ENCODE peak calls at places on chromosomes 7 and 10, in eight cellular contexts. N is sigmoid colon, C is esophagus squamous epithelium, M is A549, R is ovary, W is testis, I is adrenal gland, K is breast epithelium. T is an unnamed sample.

GRCh38 chr7:138006106-138006505 is 4.2 kb upstream of the CREB3L2 start:
- DNase-seq in N (no peak), C (no peak), M (no peak), R (no peak), W (no peak), I (no peak), K (no peak), T (no peak)

GRCh38 chr7:73577627-73578341 is 595 bp downstream of the TBL2 start:
- DNase-seq in N (no peak), C (no peak), M (no peak), R (no peak), W (no peak), I (peak; percentile 35), K (no peak), T (no peak)

GRCh38 chr7:105932835-105933477 is 30.1 kb upstream of the CDHR3 start:
- DNase-seq in N (peak; percentile 74), C (no peak), M (no peak), R (no peak), W (no peak), I (no peak), K (peak; percentile 31), T (no peak)

GRCh38 chr10:14837756-14838581 is at the start of the genes CDNF, HSPA14 and MSANTD7:
- DNase-seq in N (peak; percentile 100), C (peak; percentile 86), M (peak; percentile 99), R (peak; percentile 100), W (peak; percentile 99), I (peak; percentile 99), K (peak; percentile 98), T (peak; percentile 99)

GRCh38 chr10:86197166-86197790 is 169.3 kb downstream of the GRID1 start:
- DNase-seq in N (peak; percentile 11), C (no peak), M (no peak), R (no peak), W (no peak), I (no peak), K (no peak), T (no peak)

GRCh38 chr7:74612015-74612829 is 45.3 kb upstream of the GTF2I start:
- DNase-seq in N (peak; percentile 66), C (no peak), M (peak; percentile 55), R (no peak), W (peak; percentile 83), I (peak; percentile 32), K (peak; percentile 94), T (peak; percentile 60)

GRCh38 chr7:126605056-126605455 is 647.7 kb downstream of the GRM8 start:
- DNase-seq in N (no peak), C (no peak), M (no peak), R (no peak), W (no peak), I (no peak), K (no peak), T (no peak)

GRCh38 chr7:116341222-116341907 is 131.0 kb downstream of the TES start:
- DNase-seq in N (no peak), C (no peak), M (peak; percentile 48), R (no peak), W (no peak), I (no peak), K (no peak), T (no peak)

GRCh38 chr10:43898592-43898991 is 249.9 kb upstream of the ZNF32 start:
- DNase-seq in N (no peak), C (no peak), M (no peak), R (no peak), W (no peak), I (no peak), K (no peak), T (peak; percentile 53)

GRCh38 chr10:91206427-91206826 is 14.0 kb upstream of the PCGF5 start:
- DNase-seq in N (no peak), C (no peak), M (no peak), R (no peak), W (no peak), I (no peak), K (no peak), T (no peak)

GRCh38 chr7:101506531-101506930 is 122.6 kb downstream of the MYL10 start:
- DNase-seq in N (no peak), C (no peak), M (peak; percentile 20), R (no peak), W (no peak), I (no peak), K (no peak), T (no peak)

GRCh38 chr10:23338155-23338828 is 6.3 kb downstream of the C10orf67 start:
- DNase-seq in N (no peak), C (no peak), M (peak; percentile 21), R (no peak), W (no peak), I (no peak), K (no peak), T (no peak)

GRCh38 chr7:135944753-135945152 is 32.4 kb downstream of the MTPN start:
- DNase-seq in N (no peak), C (no peak), M (no peak), R (no peak), W (no peak), I (no peak), K (no peak), T (no peak)

GRCh38 chr10:71278691-71279588 is 40.1 kb upstream of the SLC29A3 start:
- DNase-seq in N (no peak), C (no peak), M (no peak), R (no peak), W (no peak), I (no peak), K (no peak), T (no peak)

GRCh38 chr10:124049484-124049883 is 43.9 kb downstream of the CHST15 start:
- DNase-seq in N (no peak), C (no peak), M (peak; percentile 19), R (no peak), W (no peak), I (no peak), K (no peak), T (no peak)

GRCh38 chr10:12484945-12485805 is 135.8 kb downstream of the CAMK1D start:
- DNase-seq in N (no peak), C (no peak), M (peak; percentile 13), R (no peak), W (no peak), I (no peak), K (no peak), T (no peak)

GRCh38 chr10:42876476-42876875 is 93.9 kb downstream of the BMS1 start:
- DNase-seq in N (no peak), C (no peak), M (no peak), R (no peak), W (no peak), I (no peak), K (no peak), T (no peak)

GRCh38 chr7:6015917-6016652 is 7.0 kb downstream of the AIMP2 start:
- DNase-seq in N (peak; percentile 91), C (no peak), M (no peak), R (peak; percentile 90), W (peak; percentile 86), I (peak; percentile 83), K (no peak), T (peak; percentile 90)

GRCh38 chr10:129580897-129581296 is 113.9 kb downstream of the MGMT start:
- DNase-seq in N (no peak), C (no peak), M (no peak), R (no peak), W (no peak), I (no peak), K (no peak), T (no peak)

DNA sequence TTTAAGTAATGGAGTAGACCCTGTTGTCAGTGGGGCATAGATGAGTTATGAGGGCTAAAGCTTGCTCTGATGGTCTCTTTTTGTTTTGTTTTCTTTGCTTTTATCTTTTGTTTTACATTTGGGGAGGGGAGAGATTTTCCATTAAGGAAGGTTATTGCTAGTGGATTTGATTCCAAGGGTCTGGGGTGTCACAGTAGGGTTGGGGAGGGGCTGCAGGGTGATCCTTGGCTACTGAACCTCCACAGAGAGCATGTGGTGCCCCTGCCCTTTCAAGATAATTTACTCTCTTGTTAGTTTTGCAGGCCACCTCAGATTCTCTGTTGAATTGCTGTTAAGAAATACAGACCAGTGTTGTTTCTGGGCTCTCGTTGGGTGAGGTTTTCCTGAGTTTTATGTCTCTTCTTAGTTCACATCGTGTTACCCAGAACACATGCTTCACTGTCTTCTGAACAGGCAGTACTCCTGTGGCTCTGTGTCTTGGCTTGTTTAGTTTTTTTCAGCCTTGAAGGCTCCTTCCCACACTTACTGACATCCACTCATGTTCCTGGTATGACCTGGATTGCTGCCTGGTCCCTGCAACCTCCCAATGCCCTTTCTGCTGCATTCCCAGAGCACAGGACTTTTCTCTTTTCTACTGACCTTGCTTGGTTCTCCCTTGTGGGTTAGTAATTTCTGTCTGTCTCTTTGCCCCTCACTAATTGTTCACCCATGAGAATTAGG is 4.3 kb downstream of the KIFBP start:
- DNase-seq in N (peak; percentile 74), C (no peak), M (no peak), R (peak; percentile 81), W (peak; percentile 76), I (peak; percentile 78), K (peak; percentile 36), T (no peak)
- H3K4me3 ChIP-seq in N (no peak overlapping the region), C (no peak overlapping the region), M (no peak overlapping the region), R (no peak overlapping the region), W (no peak overlapping the region), I (peak overlapping the region; percentile 20), K (peak overlapping the region; percentile 7), T (no peak overlapping the region)

DNA sequence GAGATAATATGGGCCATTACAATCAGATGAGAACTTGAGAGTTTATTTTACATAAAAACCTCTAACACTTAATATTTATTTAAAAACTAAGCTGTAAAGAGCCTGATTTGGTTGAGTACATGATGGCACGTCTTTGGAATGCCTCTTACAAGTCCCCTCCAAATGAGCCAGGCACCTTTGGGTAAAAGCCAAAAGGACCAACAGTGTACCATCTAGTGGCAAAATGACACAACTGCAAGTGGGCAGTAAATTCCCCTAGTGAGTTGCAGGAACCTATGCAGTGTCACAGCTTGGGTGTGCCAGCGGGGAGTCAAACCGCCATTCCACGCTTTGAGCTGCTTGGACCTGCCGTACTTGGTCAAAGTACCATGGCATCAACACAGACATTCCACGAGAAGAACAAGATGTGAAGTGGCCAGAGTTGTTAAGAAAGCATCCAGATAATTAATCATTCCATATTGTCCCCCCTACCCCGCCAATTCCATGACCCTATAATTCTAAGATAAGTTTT is 115.3 kb downstream of the SORBS1 start:
- DNase-seq in N (peak; percentile 86), C (no peak), M (peak; percentile 81), R (no peak), W (peak; percentile 44), I (peak; percentile 72), K (peak; percentile 75), T (peak; percentile 84)
- TF ChIP-seq CTCF in N (peak; percentile 77), C (peak; percentile 89), M (peak; percentile 75), R (peak; percentile 32), W (peak; percentile 78), I (peak; percentile 81), K (peak; percentile 77), T (no peak)

GRCh38 chr10:21525367-21526183 is at the start of gene SKIDA1:
- DNase-seq in N (peak; percentile 93), C (no peak), M (peak; percentile 92), R (peak; percentile 96), W (peak; percentile 88), I (peak; percentile 89), K (peak; percentile 80), T (peak; percentile 97)
- TF ChIP-seq POLR2A in N (no peak), C (no peak), M (peak; percentile 41), R (no peak), W (no peak), I (peak; percentile 86), K (peak; percentile 25), T (no peak)

DNA sequence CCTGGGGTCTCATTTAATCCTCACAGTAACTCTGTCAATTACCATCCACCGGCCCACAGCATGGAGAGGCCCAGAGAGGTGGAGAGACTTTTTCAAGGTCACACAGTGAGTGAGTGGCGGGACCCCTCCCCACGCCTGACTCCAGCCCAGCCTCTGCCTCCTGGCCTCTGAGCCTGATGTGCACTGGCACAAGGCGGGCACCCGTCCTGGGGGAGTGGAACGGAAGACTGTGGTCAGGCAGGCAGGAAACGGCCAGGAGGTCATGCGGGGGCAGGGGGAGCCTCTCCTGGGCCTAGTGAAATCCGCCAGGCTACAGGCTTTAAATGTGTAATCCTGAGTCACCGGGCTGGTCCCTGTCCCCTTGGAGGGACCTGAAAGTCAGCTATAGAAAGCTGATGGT is 32.2 kb downstream of the ZCCHC24 start:
- DNase-seq in N (peak; percentile 73), C (no peak), M (no peak), R (peak; percentile 40), W (no peak), I (peak; percentile 50), K (no peak), T (no peak)
- H3K4me3 ChIP-seq in N (no peak overlapping the region), C (no peak overlapping the region), M (no peak overlapping the region), R (no peak overlapping the region), W (no peak overlapping the region), I (no peak overlapping the region), K (no peak overlapping the region), T (no peak overlapping the region)